ENCODE peak calls at places on chromosome 2, in four cellular contexts. One of them, this sample, is unnamed.

GRCh38 chr2:51084750-51085149 is 52.8 kb upstream of the NRXN1 start:
- DNase-seq in CD4-positive, alpha-beta T cell: no peak
- DNase-seq in Calu3: no peak
- DNase-seq in effector CD8-positive, alpha-beta T cell: no peak
- DNase-seq in this sample: no peak

GRCh38 chr2:1811258-1811970 is 67.1 kb upstream of the PXDN start:
- DNase-seq in CD4-positive, alpha-beta T cell: no peak
- DNase-seq in Calu3: no peak
- DNase-seq in effector CD8-positive, alpha-beta T cell: no peak
- DNase-seq in this sample: no peak

GRCh38 chr2:126315840-126316239 is 340.1 kb upstream of the GYPC start:
- DNase-seq in CD4-positive, alpha-beta T cell: no peak
- DNase-seq in Calu3: no peak
- DNase-seq in effector CD8-positive, alpha-beta T cell: no peak
- DNase-seq in this sample: no peak

GRCh38 chr2:215657844-215658243 is 222.0 kb upstream of the FN1 start:
- DNase-seq in CD4-positive, alpha-beta T cell: no peak
- DNase-seq in Calu3: peak
- DNase-seq in effector CD8-positive, alpha-beta T cell: no peak
- DNase-seq in this sample: no peak

GRCh38 chr2:173150087-173150486 is 74.4 kb downstream of the MAP3K20 start:
- DNase-seq in CD4-positive, alpha-beta T cell: no peak
- DNase-seq in Calu3: no peak
- DNase-seq in effector CD8-positive, alpha-beta T cell: no peak
- DNase-seq in this sample: no peak

GRCh38 chr2:124050833-124051497 is 25.9 kb downstream of the CNTNAP5 start:
- DNase-seq in CD4-positive, alpha-beta T cell: no peak
- DNase-seq in Calu3: no peak
- DNase-seq in effector CD8-positive, alpha-beta T cell: no peak
- DNase-seq in this sample: no peak

GRCh38 chr2:235740821-235741220 is 247.0 kb downstream of the AGAP1 start:
- DNase-seq in CD4-positive, alpha-beta T cell: no peak
- DNase-seq in Calu3: peak
- DNase-seq in effector CD8-positive, alpha-beta T cell: no peak
- DNase-seq in this sample: no peak

GRCh38 chr2:72919414-72920316 is 2.3 kb downstream of the EMX1 start:
- DNase-seq in CD4-positive, alpha-beta T cell: no peak
- DNase-seq in Calu3: no peak
- DNase-seq in effector CD8-positive, alpha-beta T cell: no peak
- DNase-seq in this sample: no peak

GRCh38 chr2:177574357-177574756 is 181.8 kb downstream of the AGPS start:
- DNase-seq in CD4-positive, alpha-beta T cell: no peak
- DNase-seq in Calu3: no peak
- DNase-seq in effector CD8-positive, alpha-beta T cell: no peak
- DNase-seq in this sample: no peak

GRCh38 chr2:144548532-144549191 is 28.7 kb upstream of the ZEB2 start:
- DNase-seq in CD4-positive, alpha-beta T cell: no peak
- DNase-seq in Calu3: no peak
- DNase-seq in effector CD8-positive, alpha-beta T cell: no peak
- DNase-seq in this sample: no peak

GRCh38 chr2:100268986-100269385 is 53.3 kb downstream of the LONRF2 start:
- DNase-seq in CD4-positive, alpha-beta T cell: no peak
- DNase-seq in Calu3: no peak
- DNase-seq in effector CD8-positive, alpha-beta T cell: no peak
- DNase-seq in this sample: no peak

GRCh38 chr2:17076535-17076934 is 410.9 kb upstream of the CYRIA start:
- DNase-seq in CD4-positive, alpha-beta T cell: no peak
- DNase-seq in Calu3: no peak
- DNase-seq in effector CD8-positive, alpha-beta T cell: no peak
- DNase-seq in this sample: no peak

This sample was measured in left lobe of liver.